ENCODE peak calls at places on chromosomes 7 and 10, in four cellular contexts. One of them, this sample, is unnamed.

GRCh38 chr10:58335306-58336005 is 650 bp downstream of the UBE2D1 start:
- DNase-seq in IMR-90: peak; percentile 61
- DNase-seq in mesenchymal stem cell: peak; percentile 58
- DNase-seq in trophoblast cell: peak; percentile 91
- DNase-seq in this sample: peak; percentile 37

GRCh38 chr10:5547934-5548660 is 23.3 kb downstream of the CALML3 start:
- DNase-seq in mesenchymal stem cell: peak; percentile 34
- DNase-seq in IMR-90: no peak
- DNase-seq in trophoblast cell: peak; percentile 57
- DNase-seq in this sample: no peak

GRCh38 chr7:82109288-82109687 is 334.3 kb downstream of the CACNA2D1 start:
- DNase-seq in IMR-90: peak; percentile 58
- DNase-seq in trophoblast cell: no peak
- DNase-seq in mesenchymal stem cell: peak; percentile 31
- DNase-seq in this sample: no peak

GRCh38 chr7:43649755-43650274 is 66.9 kb downstream of the STK17A start:
- DNase-seq in mesenchymal stem cell: peak; percentile 40
- DNase-seq in IMR-90: peak; percentile 50
- DNase-seq in trophoblast cell: no peak
- DNase-seq in this sample: no peak

GRCh38 chr10:120477723-120478270 is 20.8 kb downstream of the PLPP4 start:
- DNase-seq in trophoblast cell: no peak
- DNase-seq in IMR-90: no peak
- DNase-seq in mesenchymal stem cell: peak; percentile 76
- DNase-seq in this sample: peak; percentile 12

GRCh38 chr10:121309164-121309563 is 289.1 kb downstream of the FGFR2 start:
- DNase-seq in IMR-90: no peak
- DNase-seq in trophoblast cell: peak; percentile 1
- DNase-seq in mesenchymal stem cell: no peak
- DNase-seq in this sample: no peak

GRCh38 chr7:24959735-24960485 is 20.1 kb downstream of the OSBPL3 start:
- DNase-seq in trophoblast cell: no peak
- DNase-seq in mesenchymal stem cell: no peak
- DNase-seq in IMR-90: no peak
- DNase-seq in this sample: no peak

GRCh38 chr10:1172256-1172975 is 116.2 kb downstream of the WDR37 start:
- DNase-seq in mesenchymal stem cell: no peak
- DNase-seq in IMR-90: no peak
- DNase-seq in trophoblast cell: no peak
- DNase-seq in this sample: no peak

GRCh38 chr7:1019789-1020610 is 24.3 kb upstream of the GPR146 start:
- DNase-seq in trophoblast cell: no peak
- DNase-seq in mesenchymal stem cell: no peak
- DNase-seq in IMR-90: no peak
- DNase-seq in this sample: no peak

GRCh38 chr10:76333331-76333730 is 901.9 kb downstream of the LRMDA start:
- DNase-seq in mesenchymal stem cell: no peak
- DNase-seq in IMR-90: no peak
- DNase-seq in trophoblast cell: no peak
- DNase-seq in this sample: no peak

GRCh38 chr10:80709879-80710278 is 172.2 kb downstream of the SH2D4B start:
- DNase-seq in mesenchymal stem cell: no peak
- DNase-seq in trophoblast cell: no peak
- DNase-seq in IMR-90: no peak
- DNase-seq in this sample: no peak

GRCh38 chr7:8228766-8229674 is 32.9 kb downstream of the ICA1 start:
- DNase-seq in mesenchymal stem cell: no peak
- DNase-seq in trophoblast cell: no peak
- DNase-seq in IMR-90: no peak
- DNase-seq in this sample: no peak
- H3K14ac ChIP-seq in mesenchymal stem cell: no peak overlapping the region
- H3K14ac ChIP-seq in trophoblast cell: no peak overlapping the region
- H3K14ac ChIP-seq in IMR-90: no peak overlapping the region
- H3K14ac ChIP-seq in this sample: no peak overlapping the region

GRCh38 chr10:130484131-130484911 is 348.1 kb downstream of the GLRX3 start:
- DNase-seq in IMR-90: no peak
- DNase-seq in mesenchymal stem cell: no peak
- DNase-seq in trophoblast cell: no peak
- DNase-seq in this sample: no peak
- H3K18ac ChIP-seq in IMR-90: no peak overlapping the region
- H3K18ac ChIP-seq in mesenchymal stem cell: no peak overlapping the region
- H3K18ac ChIP-seq in trophoblast cell: no peak overlapping the region
- H3K18ac ChIP-seq in this sample: no peak overlapping the region

GRCh38 chr7:32347244-32347828 is 142.8 kb downstream of the LSM5 start:
- DNase-seq in IMR-90: no peak
- DNase-seq in trophoblast cell: peak; percentile 59
- DNase-seq in mesenchymal stem cell: peak; percentile 7
- DNase-seq in this sample: no peak

DNA sequence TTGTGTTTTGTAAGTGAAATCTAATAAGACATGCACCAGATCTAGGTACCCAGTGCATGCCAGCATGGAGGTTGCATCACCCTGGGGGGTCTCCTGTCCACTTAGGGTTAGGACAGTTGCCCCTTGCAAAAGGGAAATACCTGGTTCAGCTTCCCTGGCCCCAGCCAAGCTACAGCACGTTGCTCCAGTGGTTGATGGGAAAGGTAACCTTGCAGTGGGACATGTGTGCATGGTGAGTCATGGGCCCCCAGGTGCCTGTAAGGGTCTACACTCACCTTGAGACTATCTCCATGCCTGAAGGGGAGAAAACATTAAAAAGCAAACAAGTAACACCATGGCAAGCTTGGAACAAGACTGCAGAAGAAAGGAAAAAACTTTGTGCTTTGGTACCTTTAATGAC is 143.9 kb downstream of the LSM5 start:
- DNase-seq in mesenchymal stem cell: no peak
- DNase-seq in IMR-90: no peak
- DNase-seq in trophoblast cell: no peak
- DNase-seq in this sample: no peak
- H3K14ac ChIP-seq in mesenchymal stem cell: no peak overlapping the region
- H3K14ac ChIP-seq in IMR-90: no peak overlapping the region
- H3K14ac ChIP-seq in trophoblast cell: no peak overlapping the region
- H3K14ac ChIP-seq in this sample: no peak overlapping the region

DNA sequence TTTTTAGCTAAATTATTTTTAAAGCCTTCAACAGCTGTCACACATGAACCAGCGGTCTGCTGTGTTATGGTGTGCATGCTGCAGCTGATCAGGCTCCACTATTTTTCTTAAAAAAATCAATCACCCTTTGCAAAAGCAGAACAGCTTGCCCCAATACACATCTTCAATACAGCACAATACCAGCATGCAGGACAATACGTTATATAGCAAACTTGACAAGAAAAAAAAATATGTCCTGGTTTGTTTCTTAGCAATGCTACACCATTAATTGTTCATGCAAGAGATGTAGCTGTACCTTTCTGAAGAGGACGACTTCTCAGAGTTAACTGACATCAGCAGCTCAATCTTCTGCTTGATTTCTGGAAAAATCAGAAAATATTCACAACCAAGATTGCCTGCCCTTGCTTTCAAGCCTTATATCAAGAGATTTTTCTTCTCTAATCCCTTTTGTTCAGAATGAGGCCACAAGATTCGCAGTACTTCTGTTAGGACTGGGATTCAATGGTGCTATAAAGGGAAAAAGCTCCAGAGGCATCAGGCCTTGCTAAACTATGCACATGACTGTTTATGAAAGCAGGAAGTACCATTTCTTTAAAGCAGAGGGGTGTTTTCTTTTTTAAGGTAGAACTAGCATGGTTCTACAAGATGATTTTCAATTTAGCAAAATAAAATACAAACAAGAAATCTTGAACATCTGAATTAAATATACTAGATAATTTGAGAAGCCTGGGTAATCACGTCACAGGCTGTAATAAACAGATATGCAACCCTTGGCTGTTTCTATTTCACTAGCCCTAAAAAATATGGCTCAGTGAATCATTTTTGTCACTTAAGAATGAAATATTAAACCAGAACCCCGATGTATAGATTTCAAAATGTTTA is 120.0 kb downstream of the SRPK2 start:
- DNase-seq in trophoblast cell: peak; percentile 45
- DNase-seq in IMR-90: peak; percentile 71
- DNase-seq in mesenchymal stem cell: peak; percentile 79
- DNase-seq in this sample: no peak
- H3K18ac ChIP-seq in trophoblast cell: no peak overlapping the region
- H3K18ac ChIP-seq in IMR-90: peak overlapping the region; percentile 89
- H3K18ac ChIP-seq in mesenchymal stem cell: no peak overlapping the region
- H3K18ac ChIP-seq in this sample: no peak overlapping the region

GRCh38 chr7:55537458-55537825 is 34.9 kb downstream of the VOPP1 start:
- DNase-seq in mesenchymal stem cell: no peak
- DNase-seq in IMR-90: no peak
- DNase-seq in trophoblast cell: no peak
- DNase-seq in this sample: no peak
- H3K14ac ChIP-seq in mesenchymal stem cell: no peak overlapping the region
- H3K14ac ChIP-seq in IMR-90: no peak overlapping the region
- H3K14ac ChIP-seq in trophoblast cell: no peak overlapping the region
- H3K14ac ChIP-seq in this sample: no peak overlapping the region

GRCh38 chr10:46030091-46030937 is at the start of gene NCOA4:
- DNase-seq in trophoblast cell: peak; percentile 99
- DNase-seq in mesenchymal stem cell: peak; percentile 99
- DNase-seq in IMR-90: peak; percentile 99
- DNase-seq in this sample: peak; percentile 98
- H3K18ac ChIP-seq in trophoblast cell: peak within 1 kb of the TSS; percentile 99
- H3K18ac ChIP-seq in mesenchymal stem cell: peak within 1 kb of the TSS; percentile 92
- H3K18ac ChIP-seq in IMR-90: peak within 1 kb of the TSS; percentile 72
- H3K18ac ChIP-seq in this sample: no peak within 1 kb of the TSS